ENCODE peak calls at places on chromosomes 11 and 22, in eight cellular contexts. Y is fibroblast of pulmonary artery, H is BE2C, T is kidney epithelial cell, D is SK-N-SH, Q is heart left ventricle, O is body of pancreas, J is spleen. V is an unnamed sample.

GRCh38 chr11:96187779-96188624 is 155.0 kb downstream of the MAML2 start:
- DNase-seq in Q (peak), J (no peak), T (peak), D (no peak), H (no peak), O (no peak), Y (peak), V (no peak)

GRCh38 chr11:17399236-17399635 is 10.8 kb upstream of the KCNJ11 start:
- DNase-seq in D (no peak), Q (no peak), T (no peak), Y (no peak), H (no peak), O (no peak), J (no peak), V (no peak)

GRCh38 chr11:31943056-31943780 is 132.1 kb upstream of the PAX6 start:
- DNase-seq in T (no peak), Y (no peak), Q (no peak), J (no peak), H (no peak), O (no peak), D (no peak), V (no peak)

GRCh38 chr11:124682443-124682842 is 8.7 kb downstream of the SPA17 start:
- DNase-seq in Y (no peak), O (no peak), T (no peak), D (no peak), Q (no peak), H (no peak), J (no peak), V (no peak)

GRCh38 chr11:14300661-14301304 is 58.2 kb downstream of the RRAS2 start:
- DNase-seq in T (no peak), D (peak), Q (peak), O (peak), J (no peak), H (peak), Y (peak), V (no peak)

GRCh38 chr11:77375114-77375513 is 73.6 kb upstream of the GDPD4 start:
- DNase-seq in O (no peak), H (no peak), D (no peak), T (no peak), J (no peak), Y (peak), Q (no peak), V (no peak)

GRCh38 chr11:85042368-85042767 is 584.8 kb downstream of the DLG2 start:
- DNase-seq in Q (no peak), H (no peak), T (no peak), D (no peak), Y (no peak), O (no peak), J (no peak), V (no peak)

GRCh38 chr22:44620129-44620840 is 81.7 kb upstream of the PRR5 start:
- DNase-seq in D (peak), O (peak), H (peak), Y (peak), T (no peak), Q (peak), J (peak), V (peak)

GRCh38 chr11:65445101-65445603 is 22.6 kb downstream of the NEAT1 start:
- DNase-seq in Y (peak), H (no peak), T (no peak), O (peak), Q (no peak), D (no peak), J (no peak), V (no peak)

GRCh38 chr11:34624069-34624468 is 3.2 kb downstream of the EHF start:
- DNase-seq in Y (no peak), J (peak), T (no peak), H (no peak), Q (no peak), D (no peak), O (peak), V (peak)

GRCh38 chr11:35393093-35393492 is 26.3 kb downstream of the SLC1A2 start:
- DNase-seq in J (no peak), T (no peak), H (peak), O (no peak), D (peak), Q (no peak), Y (no peak), V (no peak)

GRCh38 chr11:126433989-126434949 is 78.8 kb downstream of the ST3GAL4 start:
- DNase-seq in H (no peak), T (no peak), J (no peak), Q (no peak), O (no peak), D (peak), Y (no peak), V (no peak)

GRCh38 chr22:17931400-17931825 is 92.9 kb downstream of the MICAL3 start:
- DNase-seq in Y (no peak), J (no peak), H (no peak), Q (peak), T (no peak), O (peak), D (peak), V (no peak)

GRCh38 chr11:26297179-26297970 is 34.6 kb upstream of the ANO3 start:
- DNase-seq in Q (no peak), H (peak), Y (peak), O (peak), T (peak), D (peak), J (no peak), V (no peak)

GRCh38 chr11:132911186-132911585 is 621.1 kb downstream of the OPCML start:
- DNase-seq in Y (peak), Q (no peak), H (no peak), O (peak), J (no peak), T (no peak), D (no peak), V (no peak)

GRCh38 chr11:61173456-61173855 is 12.2 kb upstream of the VPS37C start:
- DNase-seq in O (peak), T (no peak), J (no peak), Q (no peak), D (no peak), H (no peak), Y (peak), V (no peak)

GRCh38 chr11:31882951-31883392 is 71.8 kb upstream of the PAX6 start:
- DNase-seq in O (no peak), H (peak), J (no peak), Y (no peak), T (no peak), D (no peak), Q (no peak), V (no peak)

GRCh38 chr11:78408619-78409018 is 9.0 kb downstream of the GAB2 start:
- DNase-seq in Q (no peak), J (no peak), H (no peak), T (no peak), O (no peak), Y (no peak), D (no peak), V (no peak)

GRCh38 chr11:132043714-132044113 is 673.3 kb downstream of the NTM start:
- DNase-seq in Q (no peak), O (no peak), J (no peak), H (no peak), D (no peak), Y (no peak), T (no peak), V (no peak)

GRCh38 chr22:17910561-17911311 is 113.6 kb downstream of the MICAL3 start:
- DNase-seq in D (peak), O (peak), H (peak), Q (peak), Y (peak), J (peak), T (peak), V (no peak)

DNA sequence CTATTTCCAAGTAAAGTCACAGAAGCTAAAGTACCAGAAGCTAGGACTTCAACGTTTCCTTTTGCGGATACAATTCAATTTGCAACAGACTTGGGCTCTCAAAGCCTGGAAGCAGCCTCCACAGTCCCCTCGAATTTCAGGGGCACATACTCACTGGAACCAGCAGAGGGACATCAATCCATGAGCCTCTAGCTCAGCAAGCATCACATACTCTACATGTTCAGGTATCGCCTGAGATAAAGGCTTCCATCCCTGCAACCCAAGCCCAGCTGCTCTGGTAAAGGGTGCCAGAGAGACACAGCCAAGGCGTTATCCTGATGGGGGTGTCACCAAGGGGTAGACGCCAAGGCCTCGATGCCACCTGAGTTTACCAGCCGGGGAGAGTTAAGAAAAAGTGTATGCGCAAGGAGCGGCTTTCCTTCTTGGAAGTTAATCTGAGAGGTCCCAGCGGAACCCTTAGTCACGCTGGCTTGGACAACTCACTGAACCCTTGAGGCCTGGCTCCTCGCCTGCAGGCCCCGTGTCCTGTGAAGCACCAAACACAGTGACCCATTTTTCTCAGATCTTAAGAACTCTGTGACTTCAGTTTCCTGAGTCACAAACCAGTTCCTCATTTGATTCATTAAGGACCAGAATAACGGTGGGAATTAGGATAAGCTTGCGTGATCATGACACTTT is 13.0 kb downstream of the LTO1 start:
- DNase-seq in Y (no peak), H (no peak), O (peak), D (peak), T (no peak), J (peak), Q (peak), V (peak)
- TF ChIP-seq CTCF in Y (peak), H (peak), O (no peak), D (peak), T (peak), J (no peak), Q (peak), V (no peak)

DNA sequence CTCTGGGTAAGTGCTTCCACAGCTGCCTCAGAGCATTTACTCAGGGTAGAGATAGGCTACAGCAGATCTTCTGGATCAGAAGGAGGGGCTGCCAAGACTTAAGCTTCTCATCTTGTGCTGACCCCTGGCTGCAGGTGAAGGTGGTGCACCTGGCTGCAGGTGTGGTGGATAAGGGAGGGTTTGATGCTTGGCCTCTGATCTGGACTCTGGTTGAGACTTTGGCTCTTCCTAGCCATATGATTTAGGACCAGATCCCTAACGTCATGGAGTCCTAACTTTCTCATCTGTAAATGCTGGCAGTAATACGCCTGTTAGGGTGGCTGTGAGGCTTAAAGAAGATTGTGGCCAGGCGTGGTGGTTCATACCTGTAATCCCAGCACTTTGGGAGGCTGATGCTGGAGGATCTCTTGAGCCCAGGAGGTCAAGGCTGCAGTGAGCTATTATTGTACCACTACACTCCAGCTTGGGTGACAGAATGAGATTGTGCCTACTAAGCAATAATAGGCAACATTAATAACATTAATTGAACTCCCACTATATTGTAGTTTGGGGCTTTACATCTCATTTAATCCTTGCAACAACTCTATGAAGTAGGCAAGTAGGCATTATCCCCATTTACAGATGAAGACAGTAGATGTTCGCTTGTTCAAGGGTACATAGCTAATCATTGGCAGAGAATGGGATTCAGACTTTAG is 10.7 kb downstream of the DTX4 start:
- DNase-seq in T (no peak), H (no peak), Q (no peak), O (peak), Y (no peak), D (no peak), J (no peak), V (no peak)
- TF ChIP-seq CTCF in T (peak), H (no peak), Q (no peak), O (peak), Y (peak), D (no peak), J (peak), V (peak)

GRCh38 chr22:49979587-49980264 is 19.2 kb downstream of the PIM3 start:
- DNase-seq in D (peak), Y (peak), T (no peak), J (no peak), Q (peak), H (peak), O (no peak), V (peak)

GRCh38 chr22:49986325-49986724 is 25.8 kb downstream of the PIM3 start:
- DNase-seq in D (no peak), Y (no peak), Q (no peak), O (no peak), H (no peak), J (no peak), T (no peak), V (no peak)

GRCh38 chr22:49977578-49977977 is 17.0 kb downstream of the PIM3 start:
- DNase-seq in T (no peak), O (no peak), J (no peak), H (no peak), D (peak), Q (peak), Y (no peak), V (peak)

GRCh38 chr22:49983148-49984042 is 22.8 kb downstream of the PIM3 start:
- DNase-seq in H (peak), T (no peak), Y (no peak), D (peak), J (peak), O (no peak), Q (peak), V (peak)
- TF ChIP-seq CTCF in H (no peak), T (peak), Y (peak), D (peak), J (peak), O (no peak), Q (peak), V (peak)

GRCh38 chr11:12482839-12483238 is 105.5 kb downstream of the PARVA start:
- DNase-seq in Y (no peak), D (no peak), Q (peak), J (no peak), O (peak), H (no peak), T (no peak), V (no peak)

GRCh38 chr11:12489246-12489772 is 111.9 kb downstream of the PARVA start:
- DNase-seq in D (no peak), H (no peak), J (no peak), T (no peak), Q (no peak), Y (no peak), O (no peak), V (no peak)

GRCh38 chr11:12480401-12480800 is 103.0 kb downstream of the PARVA start:
- DNase-seq in T (no peak), Q (no peak), Y (no peak), H (no peak), O (no peak), J (no peak), D (no peak), V (no peak)

GRCh38 chr11:12483604-12484003 is 106.2 kb downstream of the PARVA start:
- DNase-seq in D (no peak), Y (no peak), H (no peak), J (no peak), Q (peak), O (no peak), T (no peak), V (no peak)

GRCh38 chr11:12485328-12485727 is 108.0 kb downstream of the PARVA start:
- DNase-seq in Y (peak), H (no peak), J (no peak), Q (no peak), O (no peak), T (no peak), D (no peak), V (no peak)
- TF ChIP-seq CTCF in Y (peak), H (peak), J (peak), Q (peak), O (peak), T (peak), D (peak), V (peak)

DNA sequence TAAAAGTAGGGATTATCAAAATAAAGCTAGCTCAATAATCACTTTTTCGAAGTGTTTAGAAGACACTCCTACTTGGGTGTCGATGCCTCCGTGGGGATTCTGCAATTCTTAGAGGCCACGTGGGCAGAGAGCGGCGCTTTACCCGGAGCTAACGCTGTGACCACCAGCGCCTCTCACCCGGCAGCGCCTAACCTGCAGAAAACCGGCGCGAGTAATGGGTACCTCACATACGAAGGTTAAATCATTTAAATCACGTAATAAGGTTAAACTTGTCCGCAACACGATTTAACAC is 547 bp downstream of the TAF1D start:
- DNase-seq in O (peak), D (peak), Y (peak), H (peak), J (peak), Q (peak), T (no peak), V (peak)
- TF ChIP-seq CTCF in O (no peak), D (no peak), Y (no peak), H (no peak), J (no peak), Q (no peak), T (no peak), V (no peak)

DNA sequence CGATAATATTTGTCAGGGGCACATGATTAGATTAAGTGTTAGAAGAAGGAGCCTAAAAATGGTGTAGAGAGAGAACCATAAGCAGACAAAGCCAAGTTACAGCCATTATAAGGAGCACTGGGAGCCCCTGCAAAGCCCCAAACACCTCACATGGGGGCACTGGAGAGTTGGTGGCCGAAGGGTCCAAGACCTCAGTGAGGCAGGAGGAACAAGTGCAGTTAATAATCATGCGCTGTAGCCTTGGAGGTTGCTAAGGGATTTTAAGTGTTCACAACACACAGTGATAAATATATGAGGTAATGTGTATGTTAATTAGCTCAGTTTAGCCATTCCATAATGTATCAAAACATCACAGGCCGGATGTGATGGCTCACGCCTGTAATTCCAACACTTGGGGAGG is 54.4 kb upstream of the JAM3 start:
- DNase-seq in T (no peak), Y (peak), H (peak), D (peak), O (peak), J (no peak), Q (peak), V (no peak)
- TF ChIP-seq CTCF in T (peak), Y (peak), H (peak), D (peak), O (peak), J (no peak), Q (peak), V (no peak)

GRCh38 chr22:19942071-19942885 is 660 bp upstream of the TXNRD2 start:
- DNase-seq in J (no peak), D (peak), O (no peak), Q (peak), H (no peak), T (no peak), Y (peak), V (peak)

GRCh38 chr22:19942886-19943664 is 1.5 kb upstream of the TXNRD2 start:
- DNase-seq in J (no peak), H (no peak), Q (peak), Y (peak), D (no peak), O (peak), T (peak), V (peak)

GRCh38 chr22:19943665-19944026 is 2.0 kb upstream of the TXNRD2 start:
- DNase-seq in Q (peak), D (peak), J (no peak), T (peak), Y (peak), O (no peak), H (no peak), V (peak)

GRCh38 chr22:19951351-19951750 is 9.7 kb upstream of the TXNRD2 start:
- DNase-seq in J (no peak), H (no peak), Y (no peak), Q (peak), O (peak), T (no peak), D (no peak), V (peak)

GRCh38 chr22:19948057-19948760 is 6.6 kb upstream of the TXNRD2 start:
- DNase-seq in Y (no peak), T (no peak), H (no peak), D (no peak), Q (no peak), O (no peak), J (no peak), V (peak)
- TF ChIP-seq CTCF in Y (no peak), T (no peak), H (no peak), D (no peak), Q (no peak), O (no peak), J (no peak), V (no peak)